ENCODE peak calls at places on chromosomes 2 and 18, in eight cellular contexts. F is AG04450, D is H7, J is left lung, Z is stomach, G is spleen, O is hepatocyte, W is GM23248. B is an unnamed sample.

GRCh38 chr2:46144133-46144800 is 152.9 kb upstream of the EPAS1 start:
- DNase-seq in F (no peak), D (no peak), J (no peak), Z (no peak), G (no peak), O (no peak), W (no peak), B (no peak)

GRCh38 chr2:11250400-11251277 is 93.8 kb downstream of the ROCK2 start:
- DNase-seq in F (no peak), D (no peak), J (no peak), Z (no peak), G (no peak), O (no peak), W (peak; percentile 38), B (no peak)

GRCh38 chr2:95275601-95276243 is 1.5 kb downstream of the PROM2 start:
- DNase-seq in F (no peak), D (peak; percentile 38), J (peak; percentile 29), Z (peak; percentile 50), G (peak; percentile 66), O (no peak), W (peak; percentile 44), B (no peak)

GRCh38 chr2:168189835-168190426 is 57.5 kb downstream of the STK39 start:
- DNase-seq in F (peak; percentile 27), D (no peak), J (no peak), Z (no peak), G (no peak), O (peak; percentile 34), W (peak; percentile 84), B (no peak)

GRCh38 chr2:68889500-68889899 is 18.3 kb upstream of the BMP10 start:
- DNase-seq in F (no peak), D (no peak), J (no peak), Z (no peak), G (no peak), O (no peak), W (no peak), B (no peak)

GRCh38 chr2:230798769-230799399 is 65.9 kb upstream of the ITM2C start:
- DNase-seq in F (no peak), D (peak; percentile 38), J (no peak), Z (no peak), G (no peak), O (peak; percentile 77), W (peak; percentile 77), B (peak; percentile 33)

GRCh38 chr18:30440351-30440750 is 602.2 kb downstream of the DSC3 start:
- DNase-seq in F (no peak), D (no peak), J (no peak), Z (no peak), G (no peak), O (no peak), W (no peak), B (no peak)

GRCh38 chr18:7037470-7037869 is 80.1 kb downstream of the LAMA1 start:
- DNase-seq in F (no peak), D (no peak), J (no peak), Z (peak; percentile 24), G (no peak), O (no peak), W (peak; percentile 2), B (no peak)

GRCh38 chr2:49857371-49858112 is 703.2 kb upstream of the FSHR start:
- DNase-seq in F (no peak), D (no peak), J (no peak), Z (no peak), G (no peak), O (no peak), W (no peak), B (no peak)

GRCh38 chr2:179051250-179051649 is 1.3 kb upstream of the CCDC141 start:
- DNase-seq in F (no peak), D (no peak), J (no peak), Z (no peak), G (no peak), O (peak; percentile 26), W (no peak), B (no peak)

GRCh38 chr2:8312861-8313768 is 368.7 kb upstream of the ID2 start:
- DNase-seq in F (no peak), D (no peak), J (no peak), Z (no peak), G (no peak), O (peak; percentile 67), W (peak; percentile 42), B (no peak)

GRCh38 chr2:197915548-197916265 is 111.3 kb downstream of the PLCL1 start:
- DNase-seq in F (peak; percentile 32), D (no peak), J (no peak), Z (no peak), G (no peak), O (no peak), W (peak; percentile 82), B (no peak)

GRCh38 chr2:24861500-24861899 is 58.5 kb downstream of the ADCY3 start:
- DNase-seq in F (no peak), D (no peak), J (no peak), Z (no peak), G (peak; percentile 20), O (no peak), W (no peak), B (no peak)

GRCh38 chr2:188452084-188452483 is 160.4 kb downstream of the GULP1 start:
- DNase-seq in F (no peak), D (no peak), J (no peak), Z (no peak), G (no peak), O (no peak), W (no peak), B (no peak)

GRCh38 chr18:61531182-61531581 is 198.0 kb downstream of the CDH20 start:
- DNase-seq in F (no peak), D (no peak), J (no peak), Z (no peak), G (no peak), O (no peak), W (no peak), B (no peak)

GRCh38 chr2:196247114-196247978 is 76.0 kb upstream of the STK17B start:
- DNase-seq in F (no peak), D (no peak), J (no peak), Z (no peak), G (no peak), O (no peak), W (no peak), B (no peak)

GRCh38 chr2:225399509-225399908 is at the start of gene NYAP2:
- DNase-seq in F (no peak), D (no peak), J (no peak), Z (no peak), G (no peak), O (no peak), W (no peak), B (no peak)

GRCh38 chr18:23302852-23303527 is 150.1 kb upstream of the RIOK3 start:
- DNase-seq in F (no peak), D (no peak), J (no peak), Z (no peak), G (no peak), O (no peak), W (peak; percentile 89), B (no peak)

GRCh38 chr18:75456277-75456676 is 28.8 kb upstream of the SMIM21 start:
- DNase-seq in F (no peak), D (peak; percentile 35), J (no peak), Z (no peak), G (no peak), O (peak; percentile 13), W (no peak), B (no peak)

GRCh38 chr18:56574827-56575226 is 63.6 kb downstream of the TXNL1 start:
- DNase-seq in F (no peak), D (no peak), J (no peak), Z (peak; percentile 41), G (no peak), O (peak; percentile 13), W (no peak), B (no peak)

GRCh38 chr18:48452863-48453323 is 43.7 kb upstream of the ZBTB7C start:
- DNase-seq in F (no peak), D (no peak), J (no peak), Z (no peak), G (no peak), O (peak; percentile 53), W (peak; percentile 49), B (no peak)

GRCh38 chr2:208334230-208334629 is 68.2 kb downstream of the PIKFYVE start:
- DNase-seq in F (no peak), D (no peak), J (no peak), Z (no peak), G (no peak), O (peak; percentile 36), W (no peak), B (no peak)

GRCh38 chr2:25337276-25337675 is 4.4 kb downstream of the DNMT3A start:
- DNase-seq in F (no peak), D (peak; percentile 42), J (no peak), Z (no peak), G (peak; percentile 46), O (no peak), W (no peak), B (no peak)

GRCh38 chr2:43420310-43420903 is 175.4 kb downstream of the THADA start:
- DNase-seq in F (no peak), D (no peak), J (no peak), Z (no peak), G (no peak), O (no peak), W (no peak), B (no peak)

GRCh38 chr18:28045176-28045810 is 131.6 kb downstream of the CDH2 start:
- DNase-seq in F (peak; percentile 26), D (no peak), J (no peak), Z (no peak), G (no peak), O (peak; percentile 11), W (peak; percentile 73), B (no peak)

GRCh38 chr2:110120171-110121051 is 4.8 kb upstream of the MALL start:
- DNase-seq in F (no peak), D (no peak), J (no peak), Z (no peak), G (no peak), O (no peak), W (peak; percentile 16), B (no peak)
- H3K27me3 ChIP-seq in F (no peaks in the 10 kb centered on the region), D (peaks cover 12% of the 10 kb centered on the region), J (peaks cover 18% of the 10 kb centered on the region), Z (peaks cover 51% of the 10 kb centered on the region), G (peaks cover 13% of the 10 kb centered on the region), O (peaks cover 29% of the 10 kb centered on the region), W (no peaks in the 10 kb centered on the region), B (peaks cover 23% of the 10 kb centered on the region)

GRCh38 chr2:121217627-121218026 is 67.4 kb downstream of the TFCP2L1 start:
- DNase-seq in F (no peak), D (no peak), J (no peak), Z (no peak), G (no peak), O (no peak), W (no peak), B (no peak)
- H3K27me3 ChIP-seq in F (peaks cover 14% of the 10 kb centered on the region), D (no peaks in the 10 kb centered on the region), J (no peaks in the 10 kb centered on the region), Z (peaks cover 6% of the 10 kb centered on the region), G (no peaks in the 10 kb centered on the region), O (no peaks in the 10 kb centered on the region), W (peaks cover 16% of the 10 kb centered on the region), B (peaks cover 3% of the 10 kb centered on the region)

GRCh38 chr2:170721678-170722077 is 6.5 kb downstream of the SP5 start:
- DNase-seq in F (no peak), D (no peak), J (no peak), Z (no peak), G (no peak), O (no peak), W (no peak), B (no peak)
- H3K27me3 ChIP-seq in F (peaks cover 17% of the 10 kb centered on the region), D (peaks cover 34% of the 10 kb centered on the region), J (peaks cover 75% of the 10 kb centered on the region), Z (peaks cover 50% of the 10 kb centered on the region), G (peaks cover 74% of the 10 kb centered on the region), O (peaks cover 32% of the 10 kb centered on the region), W (peaks cover 44% of the 10 kb centered on the region), B (peaks cover 70% of the 10 kb centered on the region)

DNA sequence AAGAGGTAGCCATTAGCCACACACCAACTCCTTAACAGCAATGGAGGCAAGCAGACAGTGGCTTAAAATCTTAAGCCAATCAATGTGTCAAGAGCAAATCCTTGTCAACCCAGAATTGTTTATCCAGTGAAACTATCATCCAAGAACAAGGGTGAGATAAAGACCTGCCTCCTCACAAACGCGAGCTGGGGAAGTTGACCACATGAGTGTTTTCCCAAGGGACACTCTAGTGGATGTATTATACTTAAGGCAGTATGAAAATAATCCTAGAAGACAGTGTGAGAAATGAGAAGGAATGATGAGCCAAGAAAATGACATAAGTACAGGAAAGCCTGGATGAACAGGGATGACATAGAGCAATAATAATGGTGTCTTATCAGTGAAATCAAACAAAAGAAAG is 209.6 kb downstream of the TWIST2 start:
- DNase-seq in F (no peak), D (no peak), J (no peak), Z (no peak), G (no peak), O (no peak), W (no peak), B (no peak)
- H3K27me3 ChIP-seq in F (no peaks in the 10 kb centered on the region), D (no peaks in the 10 kb centered on the region), J (no peaks in the 10 kb centered on the region), Z (no peaks in the 10 kb centered on the region), G (no peaks in the 10 kb centered on the region), O (no peaks in the 10 kb centered on the region), W (no peaks in the 10 kb centered on the region), B (no peaks in the 10 kb centered on the region)

B was measured in CD4-positive, alpha-beta T cell.